ENCODE peak calls at places on chromosome 4, in seven cellular contexts. T is IMR-90, G is H9, Z is mesendoderm, F is neuronal stem cell, A is trophoblast cell, P is H1. E is an unnamed sample.

GRCh38 chr4:998096-998691 is 5.0 kb upstream of the SLC26A1 start:
- DNase-seq in T (no peak), G (no peak), Z (no peak), F (no peak), A (no peak), P (no peak), E (no peak)

GRCh38 chr4:108393870-108394269 is 225.1 kb upstream of the LEF1 start:
- DNase-seq in T (no peak), G (no peak), Z (no peak), F (peak), A (no peak), P (no peak), E (no peak)

GRCh38 chr4:162061214-162061613 is 102.6 kb downstream of the FSTL5 start:
- DNase-seq in T (no peak), G (peak), Z (peak), F (peak), A (peak), P (peak), E (peak)

GRCh38 chr4:152258391-152258790 is 277.5 kb downstream of the FBXW7 start:
- DNase-seq in T (no peak), G (no peak), Z (no peak), F (no peak), A (no peak), P (no peak), E (no peak)

GRCh38 chr4:110619401-110620247 is 3.3 kb downstream of the PITX2 start:
- DNase-seq in T (no peak), G (peak), Z (peak), F (peak), A (no peak), P (peak), E (peak)

GRCh38 chr4:153362184-153362583 is 17.7 kb downstream of the MND1 start:
- DNase-seq in T (peak), G (no peak), Z (peak), F (no peak), A (no peak), P (no peak), E (no peak)

GRCh38 chr4:3766791-3767561 is 791 bp downstream of the ADRA2C start:
- DNase-seq in T (no peak), G (peak), Z (peak), F (peak), A (no peak), P (peak), E (peak)

GRCh38 chr4:76589872-76590846 is 155.1 kb downstream of the SHROOM3 start:
- DNase-seq in T (peak), G (peak), Z (peak), F (peak), A (peak), P (peak), E (peak)

DNA sequence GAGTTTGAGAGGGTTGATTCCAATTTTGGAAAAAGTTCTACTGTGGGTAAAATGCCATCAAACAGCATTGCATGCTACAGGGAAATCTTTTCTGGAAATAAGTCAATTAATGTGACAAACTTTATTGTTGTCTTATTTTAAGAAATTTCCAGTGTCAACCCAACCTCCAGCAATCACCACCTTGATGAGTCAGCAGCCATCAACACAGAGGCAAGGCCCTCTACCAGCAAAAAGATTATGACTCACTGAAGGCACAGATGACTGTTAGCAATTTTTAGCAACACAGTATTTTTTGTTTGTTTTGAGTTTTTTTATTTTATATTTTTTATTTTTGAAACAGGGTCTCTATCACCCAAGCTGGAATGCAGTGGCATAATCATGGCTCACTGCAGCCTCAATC is 165.4 kb upstream of the C1QTNF7 start:
- DNase-seq in T (no peak), G (no peak), Z (no peak), F (no peak), A (peak), P (no peak), E (no peak)
- H2BK120ac ChIP-seq in T (no peak), G (no peak), Z (no peak), F (no peak), A (no peak), P (no peak), E (no peak)

GRCh38 chr4:121594796-121595526 is 101.8 kb downstream of the ANXA5 start:
- DNase-seq in T (peak), G (no peak), Z (peak), F (no peak), A (peak), P (no peak), E (peak)

GRCh38 chr4:121593760-121594159 is 103.0 kb downstream of the ANXA5 start:
- DNase-seq in T (no peak), G (no peak), Z (no peak), F (no peak), A (no peak), P (no peak), E (no peak)

GRCh38 chr4:121597346-121597934 is 99.3 kb downstream of the ANXA5 start:
- DNase-seq in T (peak), G (no peak), Z (peak), F (no peak), A (no peak), P (no peak), E (no peak)

GRCh38 chr4:121599049-121599448 is 97.7 kb downstream of the ANXA5 start:
- DNase-seq in T (no peak), G (no peak), Z (no peak), F (no peak), A (no peak), P (no peak), E (peak)
- H3K4ac ChIP-seq in T (no peak), G (no peak), Z (no peak), F (no peak), A (no peak), P (no peak), E (no peak)

GRCh38 chr4:147683717-147684700 is at the start of gene PRMT9:
- DNase-seq in T (peak), G (peak), Z (peak), F (peak), A (peak), P (peak), E (peak)

GRCh38 chr4:147683172-147683571 is 791 bp downstream of the PRMT9 start:
- DNase-seq in T (peak), G (no peak), Z (peak), F (no peak), A (peak), P (no peak), E (peak)

GRCh38 chr4:147691820-147692219 is 7.9 kb upstream of the PRMT9 start:
- DNase-seq in T (no peak), G (no peak), Z (no peak), F (no peak), A (no peak), P (no peak), E (no peak)

GRCh38 chr4:147693202-147693601 is 9.2 kb upstream of the PRMT9 start:
- DNase-seq in T (no peak), G (no peak), Z (no peak), F (no peak), A (no peak), P (no peak), E (no peak)

DNA sequence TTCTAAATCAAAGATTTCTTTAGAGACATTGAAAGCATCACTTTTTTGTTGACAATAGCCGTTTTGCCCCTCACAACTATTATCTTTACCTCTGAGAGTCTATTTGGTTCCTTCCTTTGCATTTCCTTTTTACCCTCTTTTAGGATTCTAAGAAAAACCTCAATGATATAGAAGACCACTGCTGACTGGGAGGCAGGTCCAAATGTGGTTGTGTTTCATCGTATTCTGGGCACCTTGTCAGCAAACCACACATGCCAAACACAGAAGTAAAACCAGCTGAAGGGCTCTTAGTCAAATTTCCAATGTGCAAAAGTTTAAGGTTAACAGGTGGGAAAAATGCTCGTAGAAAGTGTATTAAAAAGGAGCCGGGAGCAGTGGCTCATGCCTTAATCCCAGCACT is 5.1 kb upstream of the PRMT9 start:
- DNase-seq in T (no peak), G (no peak), Z (no peak), F (no peak), A (no peak), P (no peak), E (no peak)
- H2BK120ac ChIP-seq in T (no peak), G (no peak), Z (no peak), F (no peak), A (no peak), P (no peak), E (no peak)

DNA sequence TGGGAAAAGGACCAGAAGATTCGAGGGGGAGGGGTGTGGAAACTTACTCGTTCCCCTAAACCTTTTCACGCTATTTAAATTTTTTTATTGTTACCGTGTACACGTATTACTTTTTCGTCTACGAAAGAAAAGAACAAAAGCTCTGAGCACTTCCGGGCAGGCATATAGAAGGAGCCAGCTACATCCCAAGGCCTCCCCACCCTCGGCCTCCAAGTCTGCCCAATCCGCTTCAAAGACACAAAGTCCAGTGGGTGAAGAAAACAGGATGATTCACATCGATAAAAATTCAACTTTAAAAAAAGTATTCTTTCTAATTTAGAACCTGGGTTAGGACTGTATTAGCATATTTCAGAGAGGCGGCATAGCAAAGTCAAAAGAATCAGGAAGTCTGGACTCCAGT is 23.1 kb downstream of the SEL1L3 start:
- DNase-seq in T (no peak), G (no peak), Z (no peak), F (no peak), A (no peak), P (no peak), E (no peak)
- H3K4ac ChIP-seq in T (no peak), G (no peak), Z (no peak), F (no peak), A (no peak), P (no peak), E (no peak)

GRCh38 chr4:89336818-89337395 is 29.3 kb upstream of the GPRIN3 start:
- DNase-seq in T (no peak), G (no peak), Z (no peak), F (no peak), A (no peak), P (no peak), E (no peak)
- H2BK120ac ChIP-seq in T (no peak), G (no peak), Z (no peak), F (no peak), A (no peak), P (no peak), E (no peak)

GRCh38 chr4:78885598-78885997 is 53.6 kb downstream of the PAQR3 start:
- DNase-seq in T (peak), G (no peak), Z (no peak), F (no peak), A (peak), P (no peak), E (no peak)
- H3K4ac ChIP-seq in T (no peak), G (no peak), Z (no peak), F (no peak), A (no peak), P (no peak), E (no peak)

DNA sequence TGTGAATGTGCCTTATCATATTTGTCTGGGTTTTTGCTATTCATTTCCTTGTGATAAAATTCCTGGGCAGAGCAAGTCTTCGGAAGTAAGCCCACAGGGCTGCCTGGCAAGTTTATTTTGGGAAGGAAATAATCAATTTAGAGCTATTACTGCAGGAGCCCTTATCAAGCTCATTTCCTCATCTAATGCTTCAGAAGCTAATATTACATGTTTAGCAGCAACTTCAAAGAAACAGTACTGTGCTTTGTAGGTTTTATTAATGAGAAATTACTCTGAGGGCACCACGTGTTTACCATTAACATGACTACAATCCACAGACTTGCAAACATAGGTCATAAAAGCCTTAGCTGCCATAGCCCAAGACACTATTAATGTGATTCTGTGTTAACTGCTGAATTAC is 540.0 kb downstream of the SPRY1 start:
- DNase-seq in T (no peak), G (no peak), Z (no peak), F (no peak), A (no peak), P (no peak), E (no peak)
- H2BK120ac ChIP-seq in T (no peak), G (no peak), Z (no peak), F (no peak), A (no peak), P (no peak), E (no peak)

E was measured in mesenchymal stem cell.